ENCODE peak calls at places on chromosomes 7 and 10, in five cellular contexts. C, U, H, G and P are unnamed samples.

GRCh38 chr10:88892223-88892967 is 12.3 kb downstream of the STAMBPL1 start:
- DNase-seq in U (no peak), C (no peak), G (no peak), H (peak), P (no peak)

GRCh38 chr10:75599875-75600648 is 168.6 kb downstream of the LRMDA start:
- DNase-seq in G (no peak), H (peak), C (no peak), U (no peak), P (no peak)

GRCh38 chr10:91201213-91201996 is 19.1 kb upstream of the PCGF5 start:
- DNase-seq in C (no peak), G (no peak), H (no peak), U (no peak), P (no peak)

GRCh38 chr10:111137587-111137986 is 60.8 kb downstream of the ADRA2A start:
- DNase-seq in C (no peak), U (no peak), G (no peak), H (no peak), P (no peak)

GRCh38 chr10:51651063-51651462 is 48.3 kb downstream of the CSTF2T start:
- DNase-seq in H (no peak), U (no peak), C (no peak), G (no peak), P (no peak)

GRCh38 chr10:22252801-22253577 is 35.2 kb upstream of the EBLN1 start:
- DNase-seq in H (peak), G (peak), U (no peak), C (peak), P (no peak)

GRCh38 chr7:151018421-151019129 is 5.7 kb downstream of the ATG9B start:
- DNase-seq in G (no peak), C (no peak), H (peak), U (no peak), P (no peak)

GRCh38 chr7:128705891-128706333 is 33.2 kb upstream of the CALU start:
- DNase-seq in G (no peak), U (no peak), H (no peak), C (no peak), P (no peak)

GRCh38 chr10:30967654-30968421 is 63.8 kb downstream of the ZNF438 start:
- DNase-seq in H (no peak), U (no peak), G (no peak), C (no peak), P (no peak)

GRCh38 chr7:52119537-52119936 is 802.9 kb upstream of the COBL start:
- DNase-seq in G (no peak), C (no peak), U (no peak), H (peak), P (no peak)

GRCh38 chr7:80309971-80310549 is 175.4 kb downstream of the GNAI1 start:
- DNase-seq in C (no peak), H (no peak), U (no peak), G (no peak), P (no peak)

GRCh38 chr7:128201067-128201689 is 39.9 kb upstream of the LEP start:
- DNase-seq in U (no peak), C (no peak), H (peak), G (no peak), P (no peak)

GRCh38 chr7:46545790-46546189 is 624.7 kb upstream of the IGFBP3 start:
- DNase-seq in G (no peak), U (no peak), H (no peak), C (no peak), P (no peak)

GRCh38 chr7:16961650-16962049 is 79.9 kb upstream of the AGR3 start:
- DNase-seq in U (no peak), G (no peak), C (no peak), H (no peak), P (no peak)

GRCh38 chr10:7813481-7813880 is 4.8 kb upstream of the TAF3 start:
- DNase-seq in U (no peak), G (no peak), H (peak), C (no peak), P (no peak)

GRCh38 chr10:46520941-46521340 is 35.5 kb downstream of the GPRIN2 start:
- DNase-seq in U (no peak), H (no peak), C (no peak), G (peak), P (no peak)

GRCh38 chr10:79243211-79244067 is 103.8 kb upstream of the PPIF start:
- DNase-seq in H (peak), G (peak), U (no peak), C (no peak), P (no peak)

GRCh38 chr10:70367195-70367796 is 15.1 kb downstream of the LRRC20 start:
- DNase-seq in U (no peak), G (peak), H (no peak), C (no peak), P (no peak)

GRCh38 chr7:142108728-142109505 is 2.6 kb upstream of the MGAM2 start:
- DNase-seq in U (no peak), C (no peak), G (no peak), H (no peak), P (no peak)

GRCh38 chr7:4727914-4728705 is 46.0 kb downstream of the FOXK1 start:
- DNase-seq in U (no peak), C (no peak), G (no peak), H (no peak), P (no peak)

GRCh38 chr7:151059362-151060112 is at the start of gene SLC4A2:
- DNase-seq in C (peak), G (peak), U (peak), H (peak), P (no peak)

GRCh38 chr10:79025113-79025832 is 43.5 kb upstream of the ZMIZ1 start:
- DNase-seq in G (peak), C (no peak), H (no peak), U (no peak), P (no peak)

GRCh38 chr7:105822806-105823205 is 53.6 kb downstream of the ATXN7L1 start:
- DNase-seq in G (no peak), U (no peak), C (no peak), H (no peak), P (no peak)

GRCh38 chr7:105829681-105830322 is 46.6 kb downstream of the ATXN7L1 start:
- DNase-seq in H (no peak), U (no peak), C (no peak), G (no peak), P (no peak)

GRCh38 chr7:105827106-105827870 is 49.1 kb downstream of the ATXN7L1 start:
- DNase-seq in G (no peak), C (no peak), U (no peak), H (no peak), P (no peak)

GRCh38 chr7:105828141-105828540 is 48.3 kb downstream of the ATXN7L1 start:
- DNase-seq in U (no peak), C (no peak), H (no peak), G (no peak), P (no peak)

GRCh38 chr7:105826143-105826542 is 50.3 kb downstream of the ATXN7L1 start:
- DNase-seq in H (no peak), G (no peak), C (peak), U (no peak), P (no peak)
- TF ChIP-seq POLR2AphosphoS5 in H (no peak), G (peak), C (peak), U (no peak), P (no peak)

GRCh38 chr10:6364283-6364682 is 161.6 kb downstream of the PFKFB3 start:
- DNase-seq in G (no peak), C (no peak), U (no peak), H (no peak), P (no peak)
- H3K27ac ChIP-seq in G (no peak), C (no peak), U (no peak), H (no peak), P (no peak)

DNA sequence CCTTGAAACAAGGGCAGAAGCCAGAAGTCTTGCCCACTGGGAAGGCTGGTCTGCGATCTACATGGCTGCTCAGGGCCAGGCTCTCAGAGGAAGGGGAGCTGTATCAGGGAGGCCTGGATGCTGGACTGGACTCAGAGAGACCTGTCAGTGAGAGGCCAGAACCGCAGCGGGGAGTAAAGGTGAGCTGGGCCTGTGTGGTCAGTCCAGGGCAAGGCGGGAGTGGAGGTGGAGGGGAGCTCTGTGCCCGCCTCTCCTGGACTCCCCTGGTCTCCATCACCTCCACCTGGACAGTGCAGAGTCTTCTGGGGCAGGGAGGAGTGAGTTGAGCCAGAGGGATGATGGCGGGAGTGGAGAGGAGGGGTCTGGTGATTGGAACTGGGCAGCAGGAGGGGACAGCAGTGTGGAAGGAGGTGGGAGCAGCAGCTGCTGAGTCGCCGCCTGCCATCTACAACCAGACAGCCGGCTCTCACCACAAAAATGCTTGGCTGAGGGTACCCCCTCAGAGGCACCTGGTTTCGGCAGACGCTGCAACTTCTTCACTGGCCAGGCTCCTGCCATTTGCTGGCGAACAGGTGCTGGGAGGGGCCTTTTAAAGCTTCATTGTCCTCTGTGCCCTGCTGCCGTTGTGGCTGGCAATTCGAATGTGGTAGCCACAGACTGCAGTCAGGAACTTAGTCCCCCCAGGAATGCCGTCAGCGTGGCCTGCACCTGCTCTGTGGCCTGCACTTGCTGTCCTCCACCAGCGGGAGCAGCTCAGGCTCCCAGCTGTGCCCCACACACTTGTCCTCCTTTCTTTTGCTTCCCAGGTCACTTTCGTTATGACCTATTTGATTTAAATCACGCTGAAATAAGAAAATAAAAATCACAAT is 3.5 kb downstream of the RASSF4 start:
- DNase-seq in C (no peak), G (peak), U (no peak), H (peak), P (no peak)
- TF ChIP-seq CTCF in C (no peak), G (no peak), U (no peak), H (peak), P (no peak)

DNA sequence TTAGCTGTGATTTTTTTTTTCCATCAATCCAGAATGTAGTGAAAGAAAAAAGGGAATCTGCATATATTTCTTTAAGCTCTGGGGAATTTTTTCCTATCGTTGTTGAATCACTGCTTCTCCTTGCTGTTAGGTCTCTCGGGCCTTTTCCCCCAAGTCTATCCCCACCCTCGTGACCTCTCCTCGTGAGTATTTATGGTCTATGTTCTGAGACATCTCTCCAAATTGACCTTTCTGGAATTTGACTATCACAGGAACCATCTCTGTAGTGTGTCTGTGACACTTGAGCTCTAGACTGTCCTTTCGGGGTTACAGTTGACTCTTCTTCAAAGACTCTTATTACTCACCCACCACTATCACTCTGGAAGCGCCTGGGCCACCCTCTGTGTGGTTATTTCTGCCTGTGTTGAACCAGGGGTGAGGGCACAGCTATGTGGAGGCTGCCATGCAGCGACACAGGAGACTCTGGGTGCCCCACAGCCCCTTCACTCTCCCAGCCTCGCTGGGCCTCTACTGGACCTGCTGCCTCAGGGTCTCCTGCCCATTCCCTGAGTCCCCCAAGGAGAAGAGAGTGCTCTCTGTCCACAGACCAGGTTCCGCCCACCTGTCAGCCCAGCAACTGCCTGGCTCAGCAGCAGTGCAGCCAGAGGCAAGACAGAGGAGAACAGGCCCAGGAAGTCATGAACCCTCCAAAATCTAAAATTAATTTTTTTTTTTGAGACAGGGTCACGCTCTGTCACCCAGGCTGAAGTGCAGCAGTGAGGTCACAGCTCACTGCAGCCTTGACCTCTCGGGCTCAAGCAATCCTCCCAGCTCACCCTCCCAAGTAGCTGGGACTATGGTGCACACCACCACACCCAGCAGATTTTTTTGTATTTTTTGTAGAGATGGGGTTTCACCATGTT is 45.7 kb upstream of the PTPRN2 start:
- DNase-seq in U (no peak), C (no peak), H (no peak), G (no peak), P (no peak)
- TF ChIP-seq POLR2AphosphoS5 in U (no peak), C (no peak), H (no peak), G (no peak), P (no peak)

DNA sequence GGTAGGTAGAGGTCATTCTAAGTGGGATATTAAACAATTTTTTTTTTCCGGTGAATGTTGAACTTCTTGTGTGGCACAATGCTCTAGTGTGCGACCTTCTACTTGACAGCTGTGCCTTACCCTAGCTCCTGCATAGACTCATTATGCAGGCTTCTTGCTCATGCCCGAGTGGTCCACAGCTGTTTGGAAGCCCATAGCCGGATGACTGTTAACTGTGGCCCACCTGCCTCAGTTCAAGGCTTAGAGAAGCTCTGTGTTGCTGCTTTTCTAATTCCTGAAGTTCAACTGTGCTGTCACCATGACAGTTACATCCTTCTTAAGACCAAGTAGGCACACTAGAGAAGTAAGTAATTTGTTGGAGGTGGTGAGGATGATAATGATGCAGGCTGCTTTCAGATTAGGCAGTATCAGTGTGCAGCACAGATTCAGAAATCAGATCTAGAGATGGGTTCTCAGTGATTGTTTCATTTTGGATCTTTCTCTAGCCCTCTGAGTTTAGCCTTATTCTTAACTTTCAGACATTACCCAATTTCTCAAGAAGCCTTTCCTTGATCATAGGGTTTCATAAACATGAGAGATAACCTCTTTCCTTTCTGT is 278.4 kb downstream of the PHF14 start:
- DNase-seq in U (no peak), H (no peak), C (no peak), G (no peak), P (no peak)
- H3K27ac ChIP-seq in U (no peak), H (no peak), C (no peak), G (no peak), P (no peak)